ENCODE peak calls at places on chromosomes 1 and 21, in five cellular contexts. R is prostate gland; Z is CD8-positive, alpha-beta T cell; K is GM23338; L is psoas muscle. E is an unnamed sample.
A peak's percentile ranks its signal among the peaks of the same experiment; 100 is the strongest.

GRCh38 chr1:46010611-46011010 is 121.8 kb downstream of the PIK3R3 start:
- DNase-seq in Z (no peak), R (no peak), K (no peak), L (no peak), E (no peak)

GRCh38 chr1:38353956-38354355 is 307.4 kb upstream of the POU3F1 start:
- DNase-seq in K (no peak), L (no peak), Z (no peak), R (no peak), E (no peak)

GRCh38 chr1:56877973-56878372 is 23.4 kb downstream of the C8A start:
- DNase-seq in Z (no peak), K (no peak), R (no peak), L (no peak), E (peak; percentile 2)

GRCh38 chr1:45172015-45172414 is 34.4 kb downstream of the ZSWIM5 start:
- DNase-seq in L (no peak), R (peak; percentile 57), Z (no peak), K (no peak), E (no peak)

GRCh38 chr1:34398916-34399275 is 222.2 kb downstream of the C1orf94 start:
- DNase-seq in L (no peak), K (peak; percentile 72), R (no peak), Z (no peak), E (no peak)

GRCh38 chr1:223229756-223230155 is 86.7 kb upstream of the TLR5 start:
- DNase-seq in K (no peak), R (no peak), L (no peak), Z (no peak), E (no peak)

GRCh38 chr1:228006034-228006792 is 585 bp upstream of the WNT3A start:
- DNase-seq in K (peak; percentile 56), Z (no peak), R (no peak), L (no peak), E (no peak)

GRCh38 chr1:152873495-152873894 is 4.6 kb upstream of the SMCP start:
- DNase-seq in R (no peak), Z (no peak), K (no peak), L (no peak), E (no peak)

GRCh38 chr21:45011911-45012660 is 62.3 kb upstream of the ADARB1 start:
- DNase-seq in R (no peak), Z (no peak), L (peak; percentile 62), K (peak; percentile 87), E (peak; percentile 23)

GRCh38 chr21:34670962-34671348 is 2.2 kb downstream of the CLIC6 start:
- DNase-seq in Z (no peak), K (peak; percentile 60), R (no peak), L (no peak), E (no peak)

DNA sequence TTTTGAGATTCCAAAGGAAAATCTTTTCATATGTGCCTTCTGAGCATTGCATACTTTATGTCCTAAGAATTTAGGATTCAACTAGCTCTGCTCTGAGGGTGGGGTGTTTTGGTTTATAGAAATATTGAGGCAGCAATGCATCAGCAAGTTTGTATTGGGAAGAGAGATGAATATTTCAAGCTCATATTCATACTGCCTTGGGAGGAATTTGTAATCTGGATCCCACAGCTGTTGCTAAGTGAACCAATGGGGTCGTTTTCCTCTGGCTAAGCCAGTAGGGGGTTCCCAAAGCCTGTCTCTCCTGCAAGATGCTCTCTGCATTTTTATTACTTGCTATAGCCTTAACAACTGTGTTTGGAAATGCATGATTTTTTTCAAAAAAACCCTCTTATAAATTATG is 130.6 kb downstream of the SNX7 start:
- DNase-seq in R (no peak), Z (no peak), L (no peak), K (peak; percentile 32), E (no peak)
- TF ChIP-seq CTCF in R (no peak), Z (no peak), L (no peak), K (peak; percentile 29), E (no peak)

DNA sequence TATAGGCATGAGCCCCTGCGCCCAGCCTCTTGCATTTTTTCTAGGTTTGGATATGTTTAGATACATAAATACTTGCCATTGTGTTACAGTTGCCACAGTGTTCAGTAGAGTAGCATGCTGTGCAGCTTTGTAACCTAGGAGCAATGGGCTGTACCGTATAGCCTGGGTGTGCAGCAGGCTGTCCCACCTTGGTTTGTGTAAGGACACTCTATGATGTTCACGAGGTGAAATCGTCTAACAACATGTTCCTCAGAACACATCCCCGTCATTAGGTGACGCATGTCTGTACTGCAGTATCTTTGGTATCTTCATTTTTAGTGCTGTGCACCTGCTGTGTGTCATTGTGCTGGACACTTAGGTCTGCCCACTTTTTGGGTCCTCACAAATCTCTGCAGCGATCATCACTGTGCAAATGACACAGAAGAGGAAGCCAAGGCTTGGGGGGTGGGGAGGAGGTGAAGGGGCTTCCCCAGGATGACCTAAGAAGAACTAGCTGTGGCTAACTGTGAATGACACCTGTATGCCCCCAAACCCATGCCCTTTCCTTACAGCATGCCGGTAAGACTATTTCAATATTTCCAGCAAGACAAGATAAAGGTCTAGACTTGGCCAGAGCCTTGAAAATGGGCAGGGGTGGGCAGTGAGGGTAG is 44.5 kb downstream of the SDC3 start:
- DNase-seq in K (no peak), Z (no peak), L (no peak), R (no peak), E (no peak)
- H3K4me1 ChIP-seq in K (peaks cover 1% of the 10 kb centered on the region), Z (peaks cover 4% of the 10 kb centered on the region), L (no peaks in the 10 kb centered on the region), R (no peaks in the 10 kb centered on the region), E (no peaks in the 10 kb centered on the region)

GRCh38 chr1:241269116-241269515 is 87.9 kb downstream of the RGS7 start:
- DNase-seq in K (peak; percentile 57), L (no peak), R (no peak), Z (no peak), E (no peak)
- TF ChIP-seq CTCF in K (peak; percentile 60), L (no peak), R (no peak), Z (no peak), E (no peak)

GRCh38 chr1:231931846-231932454 is 305.4 kb downstream of the DISC1 start:
- DNase-seq in K (peak; percentile 76), L (no peak), Z (no peak), R (no peak), E (peak; percentile 21)
- H3K4me1 ChIP-seq in K (peaks cover 13% of the 10 kb centered on the region), L (no peaks in the 10 kb centered on the region), Z (peaks cover 20% of the 10 kb centered on the region), R (no peaks in the 10 kb centered on the region), E (peaks cover 12% of the 10 kb centered on the region)

DNA sequence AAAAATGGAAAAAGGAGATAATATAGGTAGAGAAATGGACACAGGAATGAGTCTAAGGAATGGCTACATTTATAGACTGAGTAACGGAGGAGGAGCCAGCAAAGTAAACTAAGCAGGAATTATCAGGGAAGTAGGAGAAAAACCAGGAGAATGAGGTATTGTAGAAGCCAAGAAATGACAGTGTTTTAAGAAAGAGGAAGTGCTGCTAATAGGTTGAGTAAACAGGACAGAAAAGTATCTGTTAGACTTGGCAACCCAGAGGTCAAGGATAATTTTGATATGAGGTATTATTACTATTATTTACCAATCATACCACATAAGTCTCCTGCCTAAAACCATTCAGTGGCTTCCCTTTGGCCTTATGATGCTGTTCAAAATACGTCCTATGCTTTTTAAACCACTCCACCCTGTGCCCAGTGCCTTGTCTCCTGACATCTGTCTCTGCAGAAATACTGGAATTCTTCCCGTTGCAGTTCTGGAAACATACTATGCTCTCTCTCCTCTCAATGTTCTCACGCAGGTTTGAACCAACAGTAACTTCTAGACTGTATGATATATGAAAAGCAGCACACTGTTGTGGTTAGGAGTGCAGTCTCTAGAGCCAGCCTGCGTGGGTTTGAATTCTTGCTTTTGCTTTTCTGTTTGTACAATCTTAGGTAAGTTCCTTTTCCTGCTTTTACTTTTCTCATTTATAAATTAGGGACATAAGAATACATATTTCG is 24.6 kb upstream of the NEK7 start:
- DNase-seq in L (no peak), K (no peak), R (no peak), Z (no peak), E (no peak)
- TF ChIP-seq CTCF in L (no peak), K (no peak), R (no peak), Z (no peak), E (no peak)

DNA sequence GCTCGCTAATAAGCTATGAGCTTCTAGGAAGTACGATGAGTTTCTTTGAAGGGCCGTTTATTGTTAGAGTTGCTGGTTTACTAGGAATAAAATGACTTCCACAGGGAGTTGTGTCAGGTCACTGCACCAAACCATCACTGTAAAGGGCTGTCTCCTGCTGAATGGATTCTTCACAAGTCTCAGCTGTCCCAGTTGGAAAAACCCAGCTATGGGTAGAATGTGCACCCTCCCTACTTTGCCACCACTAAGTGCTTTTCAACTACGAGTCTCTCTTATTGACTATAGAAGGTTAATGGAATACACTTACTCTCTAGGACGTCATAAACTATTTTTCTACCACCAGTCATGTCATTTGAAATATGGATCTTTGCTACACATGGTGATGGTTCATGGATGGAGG is 94.8 kb upstream of the BMP8A start:
- DNase-seq in R (no peak), K (no peak), L (no peak), Z (no peak), E (no peak)
- H3K4me1 ChIP-seq in R (peaks cover 12% of the 10 kb centered on the region), K (peaks cover 45% of the 10 kb centered on the region), L (peaks cover 57% of the 10 kb centered on the region), Z (peaks cover 28% of the 10 kb centered on the region), E (peaks cover 18% of the 10 kb centered on the region)

DNA sequence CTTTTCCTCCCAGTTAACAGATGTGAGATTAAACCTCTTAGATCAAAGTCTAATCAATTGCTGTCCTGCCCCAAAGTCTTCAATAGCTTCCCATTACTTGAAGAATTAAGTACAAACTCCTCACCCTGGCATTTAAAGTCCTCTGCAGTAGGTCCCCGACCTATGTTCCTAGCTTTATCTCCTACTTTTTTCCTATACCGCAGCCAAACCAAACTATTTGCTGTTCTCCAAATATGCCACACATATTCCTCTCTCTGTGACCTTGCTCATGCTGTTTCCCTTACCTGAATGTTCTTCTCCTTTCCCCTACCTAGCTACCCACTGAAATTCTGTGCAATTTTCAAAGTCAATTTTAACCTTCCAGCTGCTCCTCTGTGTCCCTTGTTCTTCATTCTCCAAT is 14.0 kb upstream of the PPP2R5A start:
- DNase-seq in K (no peak), L (no peak), R (no peak), Z (no peak), E (no peak)
- TF ChIP-seq CTCF in K (no peak), L (no peak), R (no peak), Z (no peak), E (no peak)

GRCh38 chr1:203379831-203380230 is 28.9 kb upstream of the FMOD start:
- DNase-seq in K (no peak), L (no peak), R (peak; percentile 28), Z (no peak), E (no peak)
- H3K4me1 ChIP-seq in K (no peaks in the 10 kb centered on the region), L (peaks cover 4% of the 10 kb centered on the region), R (no peaks in the 10 kb centered on the region), Z (no peaks in the 10 kb centered on the region), E (peaks cover 2% of the 10 kb centered on the region)

GRCh38 chr21:26167593-26167992 is 3.0 kb downstream of the APP start:
- DNase-seq in R (no peak), L (no peak), K (peak; percentile 29), Z (no peak), E (no peak)

GRCh38 chr21:26171310-26172100 is 935 bp upstream of the APP start:
- DNase-seq in K (no peak), L (no peak), R (no peak), Z (no peak), E (no peak)

GRCh38 chr21:26169611-26170470 is 729 bp downstream of the APP start:
- DNase-seq in R (peak; percentile 60), K (peak; percentile 64), Z (no peak), L (peak; percentile 47), E (peak; percentile 81)

GRCh38 chr21:26170471-26171309 is at the start of gene APP:
- DNase-seq in Z (peak; percentile 84), R (peak; percentile 81), L (peak; percentile 87), K (peak; percentile 82), E (peak; percentile 90)

GRCh38 chr21:26169061-26169610 is 1.4 kb downstream of the APP start:
- DNase-seq in Z (peak; percentile 9), L (peak; percentile 20), K (peak; percentile 72), R (peak; percentile 53), E (no peak)
- TF ChIP-seq CTCF in Z (peak; percentile 55), L (peak; percentile 10), K (peak; percentile 34), R (peak; percentile 13), E (no peak)